ENCODE peak calls at places on chromosome 2, in ten cellular contexts. W is fibroblast of mammary gland; X is nephron progenitor cell; M is ovary; G is fibroblast of lung; T is AG04450; H is brain microvascular endothelial cell; U is CD8-positive, alpha-beta T cell; A is natural killer cell; J is heart left ventricle. C is an unnamed sample.

GRCh38 chr2:217853301-217853881 is 149.4 kb downstream of the TNS1 start:
- DNase-seq in W (peak), X (no peak), M (no peak), G (peak), T (peak), H (no peak), U (no peak), A (no peak), J (peak), C (no peak)

GRCh38 chr2:237291138-237291792 is 122.7 kb downstream of the COL6A3 start:
- DNase-seq in W (peak), X (peak), M (peak), G (peak), T (peak), H (peak), U (no peak), A (no peak), J (peak), C (peak)

GRCh38 chr2:13858626-13859025 is 773.9 kb upstream of the LRATD1 start:
- DNase-seq in W (peak), X (no peak), M (no peak), G (peak), T (no peak), H (no peak), U (no peak), A (no peak), J (no peak), C (no peak)

GRCh38 chr2:141554810-141555209 is 576.0 kb downstream of the LRP1B start:
- DNase-seq in W (peak), X (peak), M (no peak), G (peak), T (peak), H (peak), U (no peak), A (no peak), J (no peak), C (no peak)

GRCh38 chr2:112880081-112880531 is 30.9 kb upstream of the IL37 start:
- DNase-seq in W (peak), X (no peak), M (no peak), G (peak), T (peak), H (peak), U (no peak), A (no peak), J (no peak), C (no peak)

GRCh38 chr2:19799881-19800780 is 101.7 kb downstream of the TTC32 start:
- DNase-seq in W (peak), X (no peak), M (no peak), G (peak), T (no peak), H (no peak), U (no peak), A (no peak), J (no peak), C (no peak)

GRCh38 chr2:127404466-127405251 is 13.6 kb upstream of the PROC start:
- DNase-seq in W (no peak), X (no peak), M (no peak), G (no peak), T (no peak), H (no peak), U (no peak), A (no peak), J (no peak), C (no peak)

GRCh38 chr2:41899189-41899588 is 148.6 kb upstream of the PKDCC start:
- DNase-seq in W (no peak), X (no peak), M (no peak), G (no peak), T (no peak), H (peak), U (no peak), A (no peak), J (no peak), C (no peak)

GRCh38 chr2:1081411-1082225 is 131.0 kb downstream of the SNTG2 start:
- DNase-seq in W (peak), X (no peak), M (no peak), G (peak), T (no peak), H (no peak), U (no peak), A (no peak), J (no peak), C (no peak)

GRCh38 chr2:84858123-84858522 is 22.8 kb downstream of the TRABD2A start:
- DNase-seq in W (no peak), X (no peak), M (no peak), G (no peak), T (no peak), H (no peak), U (no peak), A (no peak), J (no peak), C (no peak)

DNA sequence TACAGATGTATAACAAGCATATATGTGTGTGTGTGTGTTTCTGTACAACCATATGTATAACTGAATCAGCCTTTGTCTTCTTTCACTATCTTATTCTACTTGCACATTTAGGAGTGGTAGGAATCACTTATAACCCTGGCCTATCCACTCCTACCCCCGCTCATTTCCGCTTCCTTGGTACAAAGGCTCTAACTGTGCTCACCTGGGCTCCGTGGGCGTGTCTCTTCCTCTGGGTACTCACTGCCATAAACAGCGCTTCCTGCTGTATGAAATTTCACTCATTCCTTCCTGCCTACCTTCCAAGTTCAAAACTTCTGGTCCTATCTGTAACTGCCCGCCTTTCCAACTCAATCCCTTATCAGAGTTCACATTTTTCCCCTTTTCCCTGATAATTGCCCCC is 815.5 kb downstream of the EPHA4 start:
- DNase-seq in W (no peak), X (no peak), M (no peak), G (no peak), T (no peak), H (no peak), U (no peak), A (no peak), J (no peak), C (no peak)
- TF ChIP-seq CTCF in W (no peak), X (no peak), M (no peak), G (no peak), T (no peak), H (no peak), U (no peak), A (no peak), J (no peak), C (no peak)

GRCh38 chr2:58762176-58762781 is 521.2 kb upstream of the FANCL start:
- DNase-seq in W (peak), X (peak), M (no peak), G (peak), T (peak), H (peak), U (no peak), A (no peak), J (no peak), C (no peak)
- TF ChIP-seq CTCF in W (peak), X (peak), M (peak), G (peak), T (peak), H (peak), U (peak), A (no peak), J (peak), C (peak)

GRCh38 chr2:27322301-27322765 is 564 bp downstream of the MPV17 start:
- DNase-seq in W (peak), X (peak), M (no peak), G (peak), T (no peak), H (no peak), U (no peak), A (peak), J (no peak), C (no peak)
- TF ChIP-seq CTCF in W (no peak), X (no peak), M (no peak), G (no peak), T (no peak), H (no peak), U (no peak), A (no peak), J (no peak), C (no peak)

GRCh38 chr2:69456950-69457445 is 19.8 kb upstream of the NFU1 start:
- DNase-seq in W (no peak), X (no peak), M (no peak), G (no peak), T (no peak), H (no peak), U (no peak), A (no peak), J (no peak), C (no peak)

GRCh38 chr2:69456154-69456553 is 18.9 kb upstream of the NFU1 start:
- DNase-seq in W (no peak), X (no peak), M (no peak), G (no peak), T (no peak), H (no peak), U (no peak), A (no peak), J (no peak), C (no peak)

GRCh38 chr2:69462780-69463179 is 25.5 kb upstream of the NFU1 start:
- DNase-seq in W (no peak), X (no peak), M (no peak), G (no peak), T (no peak), H (no peak), U (no peak), A (no peak), J (no peak), C (no peak)

GRCh38 chr2:69464575-69464974 is 27.3 kb upstream of the NFU1 start:
- DNase-seq in W (peak), X (no peak), M (no peak), G (no peak), T (peak), H (peak), U (no peak), A (no peak), J (no peak), C (peak)

GRCh38 chr2:69459936-69460335 is 22.7 kb upstream of the NFU1 start:
- DNase-seq in W (no peak), X (no peak), M (no peak), G (no peak), T (no peak), H (no peak), U (no peak), A (no peak), J (no peak), C (no peak)
- TF ChIP-seq CTCF in W (no peak), X (no peak), M (no peak), G (no peak), T (no peak), H (no peak), U (no peak), A (no peak), J (no peak), C (no peak)

DNA sequence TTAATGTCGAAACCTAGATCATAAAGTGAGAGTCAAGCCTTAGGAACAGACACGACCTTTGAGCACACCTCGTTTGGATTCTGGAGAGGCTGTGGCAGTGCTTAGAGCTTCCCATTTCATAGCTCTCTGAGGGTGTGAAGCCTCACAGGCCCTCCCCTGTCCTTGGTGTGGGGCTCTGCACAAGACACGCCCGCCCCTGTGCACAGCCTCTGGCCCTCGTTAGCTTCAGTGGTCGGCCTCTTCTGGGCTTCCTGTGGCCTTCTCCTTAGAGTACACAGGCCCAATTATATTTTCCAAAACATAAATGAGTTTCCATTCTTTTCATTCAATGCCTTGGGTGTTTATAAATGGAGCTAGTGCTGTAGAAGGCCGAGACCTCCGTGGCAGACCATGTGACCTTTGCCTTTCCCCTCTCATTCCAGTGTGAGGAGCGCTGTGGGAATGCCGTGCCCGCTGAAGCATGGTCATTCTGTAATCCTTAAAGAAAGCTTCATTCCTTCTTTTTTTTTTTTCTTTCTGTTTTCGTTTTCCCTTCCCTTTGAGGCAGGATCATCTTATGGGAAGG is 208.6 kb downstream of the DCDC2C start:
- DNase-seq in W (no peak), X (no peak), M (no peak), G (no peak), T (no peak), H (no peak), U (no peak), A (no peak), J (no peak), C (no peak)
- TF ChIP-seq CTCF in W (no peak), X (no peak), M (no peak), G (no peak), T (no peak), H (no peak), U (no peak), A (no peak), J (no peak), C (no peak)

GRCh38 chr2:151728736-151729415 is 5.4 kb downstream of the NEB start:
- DNase-seq in W (no peak), X (no peak), M (no peak), G (no peak), T (no peak), H (no peak), U (no peak), A (no peak), J (no peak), C (no peak)
- TF ChIP-seq CTCF in W (no peak), X (peak), M (no peak), G (no peak), T (no peak), H (peak), U (no peak), A (no peak), J (no peak), C (no peak)